ENCODE peak calls at places on chromosome 19, in seven cellular contexts. G is WTC11, C is mammary epithelial cell, M is AG10803, S is cardiac fibroblast, K is ovary, D is choroid plexus epithelial cell. P is an unnamed sample.

GRCh38 chr19:18029617-18030338 is 21.8 kb downstream of the ARRDC2 start:
- DNase-seq in S (peak), M (peak), G (no peak), D (no peak), C (peak), K (no peak), P (peak)

GRCh38 chr19:2711175-2711936 is 8.9 kb upstream of the GNG7 start:
- DNase-seq in C (no peak), M (peak), G (no peak), S (peak), K (no peak), D (peak), P (peak)

GRCh38 chr19:42420055-42420544 is 7.1 kb downstream of the LIPE start:
- DNase-seq in M (peak), D (peak), K (no peak), S (peak), C (peak), G (peak), P (peak)

GRCh38 chr19:33722456-33723239 is 74.0 kb upstream of the KCTD15 start:
- DNase-seq in D (no peak), G (no peak), M (no peak), C (no peak), S (no peak), K (no peak), P (no peak)

GRCh38 chr19:3178377-3178972 is at the start of gene S1PR4:
- DNase-seq in K (no peak), D (no peak), G (no peak), S (no peak), C (no peak), M (no peak), P (no peak)

GRCh38 chr19:1521636-1522035 is 2.2 kb upstream of the PLK5 start:
- DNase-seq in D (no peak), C (no peak), M (no peak), G (no peak), K (no peak), S (peak), P (no peak)

GRCh38 chr19:12720851-12721655 is 2.7 kb downstream of the TNPO2 start:
- DNase-seq in G (peak), S (peak), D (peak), C (peak), K (peak), M (peak), P (peak)

GRCh38 chr19:51807925-51808324 is 13.0 kb downstream of the FPR3 start:
- DNase-seq in K (no peak), M (no peak), D (no peak), S (no peak), G (no peak), C (no peak), P (no peak)

GRCh38 chr19:8459520-8460260 is 14.9 kb downstream of the HNRNPM start:
- DNase-seq in M (peak), C (no peak), K (no peak), D (peak), G (no peak), S (peak), P (peak)

GRCh38 chr19:18143902-18144301 is 9.1 kb upstream of the PIK3R2 start:
- DNase-seq in S (no peak), M (no peak), G (no peak), K (no peak), D (no peak), C (no peak), P (no peak)

GRCh38 chr19:14127929-14128509 is 8.4 kb downstream of the ASF1B start:
- DNase-seq in S (peak), M (peak), C (no peak), D (peak), K (no peak), G (no peak), P (no peak)

GRCh38 chr19:4144666-4145261 is 8.7 kb upstream of the CREB3L3 start:
- DNase-seq in M (peak), K (no peak), S (peak), C (no peak), G (no peak), D (peak), P (peak)

GRCh38 chr19:11881151-11881800 is 6.3 kb upstream of the ZNF69 start:
- DNase-seq in D (peak), G (peak), M (peak), S (peak), C (peak), K (peak), P (peak)

GRCh38 chr19:41886761-41887710 is 4.1 kb downstream of the ARHGEF1 start:
- DNase-seq in G (no peak), D (no peak), S (no peak), K (no peak), C (peak), M (no peak), P (no peak)

GRCh38 chr19:42553292-42554045 is 25.2 kb upstream of the CEACAM1 start:
- DNase-seq in K (no peak), S (peak), D (peak), C (peak), G (no peak), M (peak), P (peak)

GRCh38 chr19:16026131-16026530 is 50.2 kb upstream of the TPM4 start:
- DNase-seq in S (no peak), C (no peak), M (no peak), D (no peak), K (no peak), G (no peak), P (no peak)

GRCh38 chr19:17234911-17235617 is 9.0 kb downstream of the OCEL1 start:
- DNase-seq in S (peak), M (peak), C (peak), G (peak), D (peak), K (peak), P (peak)

GRCh38 chr19:5863030-5863665 is 7.2 kb downstream of the FUT5 start:
- DNase-seq in D (no peak), C (no peak), M (no peak), S (no peak), G (no peak), K (no peak), P (no peak)

GRCh38 chr19:5867201-5868136 is 2.9 kb downstream of the FUT5 start:
- DNase-seq in K (no peak), S (no peak), C (no peak), D (no peak), G (no peak), M (no peak), P (no peak)

GRCh38 chr19:5865772-5866171 is 4.6 kb downstream of the FUT5 start:
- DNase-seq in M (no peak), K (no peak), C (no peak), D (no peak), S (no peak), G (no peak), P (no peak)

GRCh38 chr19:5864013-5864720 is 6.2 kb downstream of the FUT5 start:
- DNase-seq in D (no peak), K (no peak), C (no peak), G (no peak), S (no peak), M (no peak), P (no peak)

DNA sequence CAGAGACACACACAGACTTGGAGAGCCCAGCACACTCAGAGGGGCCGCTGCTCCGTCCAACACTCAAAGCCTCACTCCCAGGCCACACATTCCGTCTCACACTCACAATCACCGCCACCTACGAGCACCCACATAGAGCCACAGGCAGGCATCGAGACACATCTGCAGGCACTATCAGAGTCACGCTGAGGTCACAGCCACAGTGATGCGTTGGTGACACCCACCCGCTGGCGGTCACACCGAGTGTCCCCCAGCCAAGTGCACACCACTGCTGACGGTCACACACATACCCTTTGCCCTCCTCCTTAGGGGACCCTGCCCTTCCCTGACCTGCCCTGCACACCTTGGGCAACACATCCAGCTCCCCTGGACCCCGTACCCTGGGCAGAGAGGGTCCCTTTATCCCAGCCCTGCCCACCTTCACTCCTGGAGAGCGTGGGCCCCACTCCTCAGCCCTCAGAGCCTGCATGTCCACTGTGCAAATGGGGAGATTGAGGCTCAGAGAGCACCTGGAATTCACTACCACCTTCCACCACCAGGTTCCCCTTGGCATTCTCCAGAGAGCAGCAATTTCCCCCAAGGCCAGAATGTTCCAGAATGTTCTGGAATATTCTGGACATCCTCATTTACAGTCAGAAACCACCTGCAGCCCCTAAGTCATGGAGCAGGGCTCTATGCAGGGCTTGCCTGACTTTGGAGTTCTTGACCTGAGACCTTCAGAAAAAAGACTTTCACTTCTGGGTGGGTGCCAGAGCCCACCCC is 5.4 kb downstream of the FUT5 start:
- DNase-seq in K (no peak), M (no peak), G (no peak), S (no peak), C (no peak), D (no peak), P (no peak)
- TF ChIP-seq CTCF in K (no peak), M (no peak), G (no peak), S (peak), C (peak), D (peak), P (no peak)

GRCh38 chr19:44822670-44823372 is 13.9 kb downstream of the BCAM start:
- DNase-seq in S (no peak), G (no peak), D (no peak), M (no peak), K (no peak), C (no peak), P (no peak)

GRCh38 chr19:44819246-44819832 is 10.4 kb downstream of the BCAM start:
- DNase-seq in K (no peak), M (no peak), G (no peak), D (no peak), C (no peak), S (no peak), P (no peak)

GRCh38 chr19:44823373-44823698 is 14.4 kb downstream of the BCAM start:
- DNase-seq in K (no peak), M (no peak), D (no peak), G (no peak), C (no peak), S (no peak), P (no peak)

GRCh38 chr19:44822177-44822576 is 13.3 kb downstream of the BCAM start:
- DNase-seq in G (no peak), S (no peak), C (no peak), K (no peak), M (no peak), D (no peak), P (no peak)

DNA sequence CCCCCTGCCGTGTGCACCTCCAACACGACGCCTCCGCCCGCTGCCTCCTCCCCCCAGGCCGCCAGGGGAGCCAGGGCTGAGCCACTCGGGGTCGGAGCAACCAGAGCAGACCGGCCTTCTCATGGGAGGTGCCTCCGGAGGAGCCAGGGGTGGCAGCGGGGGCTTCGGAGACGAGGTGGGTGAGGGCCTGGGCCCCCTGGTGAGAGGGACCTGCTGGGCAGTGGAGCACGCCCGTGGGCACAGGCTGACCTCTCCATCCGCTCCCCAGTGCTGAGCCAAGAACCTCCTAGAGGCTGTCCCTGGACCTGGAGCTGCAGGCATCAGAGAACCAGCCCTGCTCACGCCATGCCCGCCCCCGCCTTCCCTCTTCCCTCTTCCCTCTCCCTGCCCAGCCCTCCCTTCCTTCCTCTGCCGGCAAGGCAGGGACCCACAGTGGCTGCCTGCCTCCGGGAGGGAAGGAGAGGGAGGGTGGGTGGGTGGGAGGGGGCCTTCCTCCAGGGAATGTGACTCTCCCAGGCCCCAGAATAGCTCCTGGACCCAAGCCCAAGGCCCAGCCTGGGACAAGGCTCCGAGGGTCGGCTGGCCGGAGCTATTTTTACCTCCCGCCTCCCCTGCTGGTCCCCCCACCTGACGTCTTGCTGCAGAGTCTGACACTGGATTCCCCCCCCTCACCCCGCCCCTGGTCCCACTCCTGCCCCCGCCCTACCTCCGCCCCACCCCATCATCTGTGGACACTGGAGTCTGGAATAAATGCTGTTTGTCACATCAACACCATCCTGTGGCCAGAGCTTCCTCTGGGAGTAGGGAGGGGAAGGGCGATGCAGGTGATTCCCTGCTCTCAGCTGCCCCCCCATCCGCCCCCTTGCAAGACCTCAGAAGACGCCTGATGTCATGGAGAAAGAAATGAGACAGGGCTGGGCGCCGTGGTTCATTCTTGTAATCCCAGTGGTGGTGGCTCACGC is 12.0 kb downstream of the BCAM start:
- DNase-seq in D (no peak), K (peak), M (no peak), C (no peak), S (peak), G (no peak), P (no peak)
- TF ChIP-seq CTCF in D (no peak), K (no peak), M (no peak), C (no peak), S (no peak), G (no peak), P (no peak)

GRCh38 chr19:35740423-35741215 is 1.6 kb downstream of the IGFLR1 start:
- DNase-seq in S (peak), C (peak), K (peak), M (peak), G (peak), D (peak), P (peak)
- TF ChIP-seq CTCF in S (peak), C (no peak), K (no peak), M (peak), G (no peak), D (peak), P (peak)

GRCh38 chr19:19626516-19627441 is 1.2 kb downstream of the LPAR2 start:
- DNase-seq in K (no peak), C (no peak), G (no peak), D (no peak), S (no peak), M (no peak), P (no peak)
- TF ChIP-seq CTCF in K (no peak), C (no peak), G (no peak), D (no peak), S (no peak), M (no peak), P (no peak)

GRCh38 chr19:48835734-48836088 is 580 bp downstream of the HSD17B14 start:
- DNase-seq in C (peak), G (peak), K (peak), S (peak), D (peak), M (peak), P (peak)

GRCh38 chr19:48837081-48837524 is 812 bp upstream of the HSD17B14 start:
- DNase-seq in S (peak), G (peak), M (peak), D (peak), C (no peak), K (peak), P (peak)

GRCh38 chr19:48836089-48837017 is at the start of gene HSD17B14:
- DNase-seq in K (peak), C (no peak), G (peak), S (peak), D (peak), M (peak), P (peak)

GRCh38 chr19:48841047-48841446 is 4.8 kb upstream of the HSD17B14 start:
- DNase-seq in G (no peak), M (no peak), K (no peak), S (no peak), D (no peak), C (no peak), P (no peak)

DNA sequence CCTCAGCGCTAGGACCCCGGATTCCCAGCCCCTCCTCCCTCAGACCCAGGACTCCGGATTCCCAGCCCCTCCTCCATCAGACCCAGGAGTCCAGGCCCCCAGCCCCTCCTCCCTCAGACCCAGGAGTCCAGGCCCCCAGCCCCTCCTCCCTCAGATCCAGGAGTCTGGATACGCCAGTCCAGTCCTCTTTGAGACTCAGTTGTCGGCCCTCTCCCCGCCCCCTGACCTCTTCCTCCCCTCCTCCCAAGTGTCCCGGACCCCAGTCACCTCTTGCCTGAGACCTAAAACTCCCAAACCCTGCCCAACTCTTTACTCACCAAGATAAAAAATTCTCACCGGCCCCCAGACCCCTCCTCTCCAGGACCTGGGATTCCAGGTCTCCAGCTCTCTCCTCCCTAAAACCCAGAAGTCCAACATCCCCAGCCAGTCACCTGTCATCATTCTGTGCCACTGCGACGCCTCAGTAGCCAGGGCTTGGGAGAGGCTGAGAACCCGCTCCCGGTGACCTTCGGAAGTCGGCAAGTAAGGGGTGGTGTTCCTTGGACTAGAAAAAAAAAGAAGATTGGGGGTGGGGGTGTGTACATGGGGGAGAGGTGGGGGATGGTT is 1.4 kb upstream of the HSD17B14 start:
- DNase-seq in S (no peak), G (peak), C (no peak), D (no peak), K (peak), M (no peak), P (no peak)
- TF ChIP-seq CTCF in S (no peak), G (no peak), C (no peak), D (no peak), K (no peak), M (no peak), P (no peak)

GRCh38 chr19:10420444-10421239 is at the start of gene PDE4A:
- DNase-seq in D (peak), S (peak), M (no peak), K (no peak), C (peak), G (peak), P (peak)

GRCh38 chr19:10422846-10423245 is 2.5 kb downstream of the PDE4A start:
- DNase-seq in C (no peak), S (no peak), M (no peak), G (no peak), K (no peak), D (no peak), P (no peak)

GRCh38 chr19:10419646-10420443 is 493 bp upstream of the PDE4A start:
- DNase-seq in S (peak), C (peak), M (no peak), D (peak), K (no peak), G (peak), P (peak)

GRCh38 chr19:10421981-10422461 is 1.7 kb downstream of the PDE4A start:
- DNase-seq in G (no peak), C (no peak), D (no peak), M (no peak), K (no peak), S (no peak), P (no peak)

DNA sequence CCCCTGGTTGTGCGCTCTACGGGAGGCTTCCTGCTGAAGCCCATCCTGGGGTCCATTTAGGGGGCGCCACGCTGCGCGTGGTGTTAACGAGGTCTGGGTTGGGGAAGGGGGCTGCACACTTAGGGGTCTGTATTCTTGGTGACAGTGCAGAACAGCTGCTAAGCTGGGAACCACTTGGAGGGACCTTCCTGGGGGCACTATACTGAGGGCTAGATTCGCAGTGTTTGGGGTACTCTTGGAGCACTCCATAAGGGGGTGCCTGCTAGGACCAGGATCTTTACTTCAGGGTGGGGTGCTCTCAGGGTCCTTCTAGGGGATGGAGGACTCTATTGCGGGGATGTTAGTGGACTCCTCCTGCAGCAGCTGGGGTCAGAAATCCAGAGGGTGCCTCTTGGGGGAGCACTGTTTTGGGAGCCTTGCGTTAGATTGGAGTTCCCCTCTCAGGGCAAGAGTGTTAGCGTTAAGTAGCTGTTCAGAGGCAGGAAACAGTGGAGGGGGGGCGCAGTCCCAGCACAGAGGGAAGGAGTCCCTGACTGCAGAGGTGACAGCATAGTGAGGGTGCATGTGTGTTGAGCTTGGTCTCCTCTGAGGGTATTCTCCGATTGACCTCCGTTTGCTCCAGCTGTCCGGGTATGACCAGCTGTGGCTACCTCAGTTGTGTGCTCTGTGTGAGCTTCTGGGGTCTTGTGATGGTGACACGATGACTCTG is 1.1 kb downstream of the PDE4A start:
- DNase-seq in C (no peak), S (no peak), M (no peak), D (no peak), G (no peak), K (no peak), P (no peak)
- TF ChIP-seq CTCF in C (no peak), S (no peak), M (no peak), D (no peak), G (no peak), K (no peak), P (no peak)

P was measured in fibroblast of villous mesenchyme.